ENCODE peak calls at places on chromosomes 2 and 18, in four cellular contexts. X is right atrium auricular region, L is cerebellar cortex, H is HTR-8/SVneo. F is an unnamed sample.

GRCh38 chr2:120842456-120843439 is 107.1 kb downstream of the GLI2 start:
- DNase-seq in H (no peak), L (no peak), X (no peak), F (no peak)

GRCh38 chr2:241870611-241871537 is 1.3 kb downstream of the RTP5 start:
- DNase-seq in H (no peak), X (no peak), L (no peak), F (no peak)

GRCh38 chr2:54559593-54560145 is 103.5 kb downstream of the SPTBN1 start:
- DNase-seq in H (peak), L (peak), X (peak), F (no peak)

GRCh38 chr2:48738806-48739205 is 16.7 kb downstream of the LHCGR start:
- DNase-seq in X (no peak), H (no peak), L (no peak), F (no peak)

GRCh38 chr18:46480187-46480586 is 176.8 kb downstream of the LOXHD1 start:
- DNase-seq in L (peak), X (no peak), H (no peak), F (no peak)

GRCh38 chr18:47883771-47884413 is 46.6 kb downstream of the SMAD2 start:
- DNase-seq in X (no peak), H (no peak), L (no peak), F (no peak)

GRCh38 chr2:175309799-175310198 is 128.3 kb upstream of the ATP5MC3 start:
- DNase-seq in X (no peak), L (no peak), H (peak), F (no peak)

GRCh38 chr18:71036783-71037182 is 747.9 kb downstream of the SOCS6 start:
- DNase-seq in X (no peak), H (no peak), L (no peak), F (no peak)

GRCh38 chr18:24809173-24809955 is 348.9 kb downstream of the HRH4 start:
- DNase-seq in L (no peak), H (no peak), X (no peak), F (no peak)

GRCh38 chr2:117523267-117523666 is 291.2 kb upstream of the DDX18 start:
- DNase-seq in L (peak), H (no peak), X (peak), F (peak)

GRCh38 chr2:231548752-231549151 is 18.5 kb upstream of the NMUR1 start:
- DNase-seq in X (no peak), H (no peak), L (no peak), F (no peak)

GRCh38 chr2:237471457-237472186 is 15.4 kb upstream of the MLPH start:
- DNase-seq in L (peak), H (peak), X (no peak), F (no peak)

GRCh38 chr2:9099341-9099751 is 95.9 kb upstream of the MBOAT2 start:
- DNase-seq in L (no peak), H (no peak), X (no peak), F (no peak)

GRCh38 chr2:57407742-57408343 is 638.8 kb upstream of the VRK2 start:
- DNase-seq in H (no peak), L (no peak), X (no peak), F (no peak)

GRCh38 chr2:188176626-188177025 is 115.0 kb upstream of the GULP1 start:
- DNase-seq in L (no peak), H (no peak), X (no peak), F (no peak)

GRCh38 chr18:54444309-54444914 is 86.7 kb downstream of the C18orf54 start:
- DNase-seq in X (no peak), L (peak), H (peak), F (peak)

GRCh38 chr2:241540391-241540765 is 18.2 kb upstream of the BOK start:
- DNase-seq in X (no peak), L (no peak), H (no peak), F (no peak)

GRCh38 chr2:149037851-149038250 is 648 bp upstream of the LYPD6B start:
- DNase-seq in L (peak), X (no peak), H (peak), F (no peak)

GRCh38 chr2:201931955-201932354 is 101.7 kb upstream of the FZD7 start:
- DNase-seq in X (no peak), L (no peak), H (no peak), F (no peak)

GRCh38 chr18:29874519-29875098 is 1167.9 kb downstream of the DSC3 start:
- DNase-seq in L (peak), H (peak), X (no peak), F (no peak)

GRCh38 chr2:215677466-215677865 is 241.6 kb upstream of the FN1 start:
- DNase-seq in X (no peak), H (no peak), L (no peak), F (no peak)

GRCh38 chr2:72533767-72534166 is 292.1 kb downstream of the EXOC6B start:
- DNase-seq in H (peak), X (no peak), L (no peak), F (no peak)

GRCh38 chr2:46351388-46352141 is 54.4 kb downstream of the EPAS1 start:
- DNase-seq in X (no peak), L (no peak), H (no peak), F (no peak)